ENCODE peak calls at places on chromosomes 7 and 10, in six cellular contexts. O is astrocyte of the hippocampus, G is IMR-90, B is anterior cingulate cortex, N is ureter, W is endodermal cell. T is an unnamed sample.

GRCh38 chr10:60281331-60281730 is 108.3 kb downstream of the ANK3 start:
- DNase-seq in O (peak), B (no peak), N (no peak), W (no peak), G (peak), T (no peak)

GRCh38 chr7:107370816-107371215 is 99.0 kb upstream of the GPR22 start:
- DNase-seq in W (no peak), O (no peak), G (no peak), N (no peak), B (no peak), T (no peak)

GRCh38 chr10:117804470-117805011 is 242.2 kb downstream of the RAB11FIP2 start:
- DNase-seq in B (peak), N (no peak), W (no peak), O (peak), G (no peak), T (no peak)

GRCh38 chr7:106927541-106927940 is 62.5 kb downstream of the PIK3CG start:
- DNase-seq in O (no peak), G (no peak), W (no peak), N (no peak), B (no peak), T (no peak)

GRCh38 chr7:116324582-116324981 is 114.2 kb downstream of the TES start:
- DNase-seq in N (no peak), O (no peak), G (no peak), W (no peak), B (no peak), T (no peak)

GRCh38 chr7:23628370-23628769 is 31.2 kb downstream of the CCDC126 start:
- DNase-seq in B (no peak), N (no peak), O (no peak), W (no peak), G (no peak), T (no peak)

GRCh38 chr10:95248989-95249388 is 41.8 kb downstream of the PDLIM1 start:
- DNase-seq in G (no peak), N (no peak), O (no peak), W (peak), B (no peak), T (no peak)

GRCh38 chr7:33061282-33061928 is 1.2 kb downstream of the NT5C3A start:
- DNase-seq in W (no peak), O (no peak), G (no peak), B (no peak), N (no peak), T (no peak)

GRCh38 chr10:123205041-123205440 is 50.8 kb downstream of the BUB3 start:
- DNase-seq in O (no peak), G (no peak), N (no peak), W (no peak), B (no peak), T (no peak)

GRCh38 chr7:154868901-154869300 is 134.0 kb downstream of the PAXIP1 start:
- DNase-seq in W (peak), N (no peak), G (no peak), O (no peak), B (no peak), T (no peak)

GRCh38 chr7:111960909-111961440 is 245.2 kb downstream of the DOCK4 start:
- DNase-seq in O (no peak), N (no peak), B (no peak), W (no peak), G (no peak), T (no peak)

GRCh38 chr10:4947635-4948596 is 15.3 kb upstream of the AKR1C1 start:
- DNase-seq in O (peak), N (no peak), G (peak), B (no peak), W (no peak), T (peak)

GRCh38 chr10:34298371-34298818 is 516.7 kb downstream of the PARD3 start:
- DNase-seq in G (no peak), B (no peak), O (no peak), W (no peak), N (no peak), T (no peak)

GRCh38 chr7:132100981-132101380 is 475.3 kb downstream of the PLXNA4 start:
- DNase-seq in B (no peak), W (peak), O (no peak), G (no peak), N (no peak), T (no peak)

GRCh38 chr10:74927701-74928100 is 101.3 kb downstream of the KAT6B start:
- DNase-seq in O (no peak), N (no peak), W (no peak), G (peak), B (no peak), T (no peak)

GRCh38 chr7:13628231-13629001 is 361.1 kb downstream of the ETV1 start:
- DNase-seq in N (no peak), B (no peak), W (no peak), O (peak), G (peak), T (peak)

GRCh38 chr10:119535837-119536507 is 6.5 kb downstream of the RGS10 start:
- DNase-seq in N (no peak), B (no peak), O (no peak), W (no peak), G (no peak), T (no peak)

GRCh38 chr10:52740155-52740549 is 32.4 kb downstream of the MBL2 start:
- DNase-seq in G (no peak), O (no peak), B (no peak), W (no peak), N (no peak), T (no peak)

GRCh38 chr10:42783181-42783549 is 570 bp downstream of the BMS1 start:
- DNase-seq in N (no peak), B (no peak), G (peak), O (peak), W (no peak), T (peak)

GRCh38 chr7:124724516-124725192 is 40.9 kb downstream of the GPR37 start:
- DNase-seq in N (no peak), G (no peak), O (no peak), B (no peak), W (no peak), T (no peak)

GRCh38 chr10:90344226-90344625 is 513.6 kb downstream of the HTR7 start:
- DNase-seq in B (no peak), N (no peak), W (no peak), G (no peak), O (no peak), T (no peak)